ENCODE peak calls at places on chromosome 21, in six cellular contexts. One of them, this sample, is unnamed.
A peak's percentile ranks its signal among the peaks of the same experiment; 100 is the strongest.

GRCh38 chr21:28207776-28208175 is 784.9 kb downstream of the LTN1 start:
- DNase-seq in upper lobe of left lung: no peak
- DNase-seq in effector memory CD4-positive, alpha-beta T cell: no peak
- DNase-seq in CD4-positive, CD25-positive, alpha-beta regulatory T cell: no peak
- DNase-seq in colonic mucosa: no peak
- DNase-seq in hepatocyte: no peak
- DNase-seq in this sample: no peak

GRCh38 chr21:22096314-22096713 is 1098.1 kb downstream of the NCAM2 start:
- DNase-seq in upper lobe of left lung: no peak
- DNase-seq in effector memory CD4-positive, alpha-beta T cell: no peak
- DNase-seq in CD4-positive, CD25-positive, alpha-beta regulatory T cell: no peak
- DNase-seq in colonic mucosa: no peak
- DNase-seq in hepatocyte: no peak
- DNase-seq in this sample: no peak

GRCh38 chr21:28922368-28922767 is 70.3 kb downstream of the LTN1 start:
- DNase-seq in upper lobe of left lung: no peak
- DNase-seq in effector memory CD4-positive, alpha-beta T cell: no peak
- DNase-seq in CD4-positive, CD25-positive, alpha-beta regulatory T cell: no peak
- DNase-seq in colonic mucosa: no peak
- DNase-seq in hepatocyte: no peak
- DNase-seq in this sample: no peak

GRCh38 chr21:17537299-17537698 is 24.5 kb downstream of the CXADR start:
- DNase-seq in upper lobe of left lung: no peak
- DNase-seq in effector memory CD4-positive, alpha-beta T cell: no peak
- DNase-seq in CD4-positive, CD25-positive, alpha-beta regulatory T cell: no peak
- DNase-seq in colonic mucosa: no peak
- DNase-seq in hepatocyte: no peak
- DNase-seq in this sample: no peak

GRCh38 chr21:21029159-21029558 is 30.9 kb downstream of the NCAM2 start:
- DNase-seq in upper lobe of left lung: no peak
- DNase-seq in effector memory CD4-positive, alpha-beta T cell: no peak
- DNase-seq in CD4-positive, CD25-positive, alpha-beta regulatory T cell: no peak
- DNase-seq in colonic mucosa: no peak
- DNase-seq in hepatocyte: no peak
- DNase-seq in this sample: no peak

GRCh38 chr21:38159355-38159754 is 97.4 kb upstream of the KCNJ15 start:
- DNase-seq in upper lobe of left lung: no peak
- DNase-seq in effector memory CD4-positive, alpha-beta T cell: no peak
- DNase-seq in CD4-positive, CD25-positive, alpha-beta regulatory T cell: peak; percentile 6
- DNase-seq in colonic mucosa: peak; percentile 61
- DNase-seq in hepatocyte: peak; percentile 78
- DNase-seq in this sample: no peak

GRCh38 chr21:33401617-33401967 is 1.6 kb upstream of the IFNGR2 start:
- DNase-seq in upper lobe of left lung: no peak
- DNase-seq in effector memory CD4-positive, alpha-beta T cell: no peak
- DNase-seq in CD4-positive, CD25-positive, alpha-beta regulatory T cell: no peak
- DNase-seq in colonic mucosa: no peak
- DNase-seq in hepatocyte: no peak
- DNase-seq in this sample: no peak

GRCh38 chr21:38910390-38911008 is 104.8 kb downstream of the ETS2 start:
- DNase-seq in upper lobe of left lung: no peak
- DNase-seq in effector memory CD4-positive, alpha-beta T cell: no peak
- DNase-seq in CD4-positive, CD25-positive, alpha-beta regulatory T cell: no peak
- DNase-seq in colonic mucosa: peak; percentile 66
- DNase-seq in hepatocyte: no peak
- DNase-seq in this sample: no peak

GRCh38 chr21:29130234-29130993 is at the start of gene MAP3K7CL:
- DNase-seq in upper lobe of left lung: peak; percentile 24
- DNase-seq in effector memory CD4-positive, alpha-beta T cell: no peak
- DNase-seq in CD4-positive, CD25-positive, alpha-beta regulatory T cell: no peak
- DNase-seq in colonic mucosa: no peak
- DNase-seq in hepatocyte: peak; percentile 21
- DNase-seq in this sample: peak; percentile 81

GRCh38 chr21:39803393-39803792 is 58.4 kb downstream of the IGSF5 start:
- DNase-seq in upper lobe of left lung: no peak
- DNase-seq in effector memory CD4-positive, alpha-beta T cell: no peak
- DNase-seq in CD4-positive, CD25-positive, alpha-beta regulatory T cell: no peak
- DNase-seq in colonic mucosa: no peak
- DNase-seq in hepatocyte: no peak
- DNase-seq in this sample: no peak

GRCh38 chr21:14737922-14738321 is 191.8 kb upstream of the SAMSN1 start:
- DNase-seq in upper lobe of left lung: no peak
- DNase-seq in effector memory CD4-positive, alpha-beta T cell: no peak
- DNase-seq in CD4-positive, CD25-positive, alpha-beta regulatory T cell: peak; percentile 76
- DNase-seq in colonic mucosa: peak; percentile 82
- DNase-seq in hepatocyte: peak; percentile 66
- DNase-seq in this sample: no peak

GRCh38 chr21:14901482-14901958 is 163.3 kb downstream of the NRIP1 start:
- DNase-seq in upper lobe of left lung: no peak
- DNase-seq in effector memory CD4-positive, alpha-beta T cell: no peak
- DNase-seq in CD4-positive, CD25-positive, alpha-beta regulatory T cell: no peak
- DNase-seq in colonic mucosa: no peak
- DNase-seq in hepatocyte: no peak
- DNase-seq in this sample: no peak

GRCh38 chr21:39022035-39022900 is 161.0 kb downstream of the PSMG1 start:
- DNase-seq in upper lobe of left lung: peak; percentile 32
- DNase-seq in effector memory CD4-positive, alpha-beta T cell: no peak
- DNase-seq in CD4-positive, CD25-positive, alpha-beta regulatory T cell: no peak
- DNase-seq in colonic mucosa: no peak
- DNase-seq in hepatocyte: no peak
- DNase-seq in this sample: no peak

GRCh38 chr21:15063081-15063820 is 1.5 kb downstream of the NRIP1 start:
- DNase-seq in upper lobe of left lung: no peak
- DNase-seq in effector memory CD4-positive, alpha-beta T cell: no peak
- DNase-seq in CD4-positive, CD25-positive, alpha-beta regulatory T cell: peak; percentile 16
- DNase-seq in colonic mucosa: peak; percentile 37
- DNase-seq in hepatocyte: peak; percentile 24
- DNase-seq in this sample: no peak

GRCh38 chr21:22352088-22352487 is 1353.9 kb downstream of the NCAM2 start:
- DNase-seq in upper lobe of left lung: no peak
- DNase-seq in effector memory CD4-positive, alpha-beta T cell: no peak
- DNase-seq in CD4-positive, CD25-positive, alpha-beta regulatory T cell: no peak
- DNase-seq in colonic mucosa: no peak
- DNase-seq in hepatocyte: no peak
- DNase-seq in this sample: no peak

GRCh38 chr21:32956257-32956656 is 69.5 kb upstream of the OLIG2 start:
- DNase-seq in upper lobe of left lung: peak; percentile 21
- DNase-seq in effector memory CD4-positive, alpha-beta T cell: no peak
- DNase-seq in CD4-positive, CD25-positive, alpha-beta regulatory T cell: no peak
- DNase-seq in colonic mucosa: no peak
- DNase-seq in hepatocyte: no peak
- DNase-seq in this sample: no peak

GRCh38 chr21:35410656-35411055 is 361.6 kb upstream of the RUNX1 start:
- DNase-seq in upper lobe of left lung: no peak
- DNase-seq in effector memory CD4-positive, alpha-beta T cell: no peak
- DNase-seq in CD4-positive, CD25-positive, alpha-beta regulatory T cell: no peak
- DNase-seq in colonic mucosa: no peak
- DNase-seq in hepatocyte: no peak
- DNase-seq in this sample: no peak

GRCh38 chr21:34367320-34367935 is 3.6 kb downstream of the KCNE2 start:
- DNase-seq in upper lobe of left lung: no peak
- DNase-seq in effector memory CD4-positive, alpha-beta T cell: no peak
- DNase-seq in CD4-positive, CD25-positive, alpha-beta regulatory T cell: peak; percentile 25
- DNase-seq in colonic mucosa: peak; percentile 50
- DNase-seq in hepatocyte: peak; percentile 90
- DNase-seq in this sample: no peak

GRCh38 chr21:33362044-33362555 is 37.3 kb downstream of the IFNAR1 start:
- DNase-seq in upper lobe of left lung: no peak
- DNase-seq in effector memory CD4-positive, alpha-beta T cell: peak; percentile 67
- DNase-seq in CD4-positive, CD25-positive, alpha-beta regulatory T cell: peak; percentile 88
- DNase-seq in colonic mucosa: peak; percentile 64
- DNase-seq in hepatocyte: peak; percentile 28
- DNase-seq in this sample: no peak

GRCh38 chr21:40416572-40416971 is 430.4 kb downstream of the DSCAM start:
- DNase-seq in upper lobe of left lung: no peak
- DNase-seq in effector memory CD4-positive, alpha-beta T cell: no peak
- DNase-seq in CD4-positive, CD25-positive, alpha-beta regulatory T cell: no peak
- DNase-seq in colonic mucosa: no peak
- DNase-seq in hepatocyte: no peak
- DNase-seq in this sample: no peak

GRCh38 chr21:27825035-27825434 is 858.1 kb upstream of the ADAMTS5 start:
- DNase-seq in upper lobe of left lung: no peak
- DNase-seq in effector memory CD4-positive, alpha-beta T cell: no peak
- DNase-seq in CD4-positive, CD25-positive, alpha-beta regulatory T cell: no peak
- DNase-seq in colonic mucosa: no peak
- DNase-seq in hepatocyte: no peak
- DNase-seq in this sample: no peak

GRCh38 chr21:14554948-14555347 is 8.8 kb upstream of the SAMSN1 start:
- DNase-seq in upper lobe of left lung: no peak
- DNase-seq in effector memory CD4-positive, alpha-beta T cell: no peak
- DNase-seq in CD4-positive, CD25-positive, alpha-beta regulatory T cell: no peak
- DNase-seq in colonic mucosa: no peak
- DNase-seq in hepatocyte: no peak
- DNase-seq in this sample: no peak

GRCh38 chr21:34632498-34632897 is 17.6 kb upstream of the RCAN1 start:
- DNase-seq in upper lobe of left lung: no peak
- DNase-seq in effector memory CD4-positive, alpha-beta T cell: no peak
- DNase-seq in CD4-positive, CD25-positive, alpha-beta regulatory T cell: no peak
- DNase-seq in colonic mucosa: no peak
- DNase-seq in hepatocyte: no peak
- DNase-seq in this sample: no peak

GRCh38 chr21:22063140-22063539 is 1064.9 kb downstream of the NCAM2 start:
- DNase-seq in upper lobe of left lung: no peak
- DNase-seq in effector memory CD4-positive, alpha-beta T cell: no peak
- DNase-seq in CD4-positive, CD25-positive, alpha-beta regulatory T cell: no peak
- DNase-seq in colonic mucosa: no peak
- DNase-seq in hepatocyte: no peak
- DNase-seq in this sample: no peak

GRCh38 chr21:28336299-28336698 is 656.4 kb downstream of the LTN1 start:
- DNase-seq in upper lobe of left lung: no peak
- DNase-seq in effector memory CD4-positive, alpha-beta T cell: no peak
- DNase-seq in CD4-positive, CD25-positive, alpha-beta regulatory T cell: no peak
- DNase-seq in colonic mucosa: no peak
- DNase-seq in hepatocyte: peak; percentile 78
- DNase-seq in this sample: no peak

GRCh38 chr21:38950388-38951094 is 144.8 kb downstream of the ETS2 start:
- DNase-seq in upper lobe of left lung: no peak
- DNase-seq in effector memory CD4-positive, alpha-beta T cell: no peak
- DNase-seq in CD4-positive, CD25-positive, alpha-beta regulatory T cell: no peak
- DNase-seq in colonic mucosa: peak; percentile 87
- DNase-seq in hepatocyte: peak; percentile 77
- DNase-seq in this sample: no peak

GRCh38 chr21:34841154-34841553 is 172.4 kb downstream of the CLIC6 start:
- DNase-seq in upper lobe of left lung: no peak
- DNase-seq in effector memory CD4-positive, alpha-beta T cell: no peak
- DNase-seq in CD4-positive, CD25-positive, alpha-beta regulatory T cell: no peak
- DNase-seq in colonic mucosa: no peak
- DNase-seq in hepatocyte: no peak
- DNase-seq in this sample: no peak

GRCh38 chr21:37645848-37646247 is 270.4 kb downstream of the KCNJ6 start:
- DNase-seq in upper lobe of left lung: no peak
- DNase-seq in effector memory CD4-positive, alpha-beta T cell: no peak
- DNase-seq in CD4-positive, CD25-positive, alpha-beta regulatory T cell: no peak
- DNase-seq in colonic mucosa: no peak
- DNase-seq in hepatocyte: no peak
- DNase-seq in this sample: no peak

GRCh38 chr21:24456358-24456757 is 1150.9 kb downstream of the MRPL39 start:
- DNase-seq in upper lobe of left lung: no peak
- DNase-seq in effector memory CD4-positive, alpha-beta T cell: no peak
- DNase-seq in CD4-positive, CD25-positive, alpha-beta regulatory T cell: no peak
- DNase-seq in colonic mucosa: no peak
- DNase-seq in hepatocyte: no peak
- DNase-seq in this sample: no peak

GRCh38 chr21:38126677-38127271 is 130.0 kb upstream of the KCNJ15 start:
- DNase-seq in upper lobe of left lung: no peak
- DNase-seq in effector memory CD4-positive, alpha-beta T cell: no peak
- DNase-seq in CD4-positive, CD25-positive, alpha-beta regulatory T cell: peak; percentile 12
- DNase-seq in colonic mucosa: peak; percentile 47
- DNase-seq in hepatocyte: peak; percentile 87
- DNase-seq in this sample: no peak

GRCh38 chr21:31872452-31873274 is at the start of gene HUNK:
- DNase-seq in upper lobe of left lung: peak; percentile 88
- DNase-seq in effector memory CD4-positive, alpha-beta T cell: no peak
- DNase-seq in CD4-positive, CD25-positive, alpha-beta regulatory T cell: no peak
- DNase-seq in colonic mucosa: peak; percentile 68
- DNase-seq in hepatocyte: peak; percentile 76
- DNase-seq in this sample: no peak

GRCh38 chr21:28684351-28684750 is 308.3 kb downstream of the LTN1 start:
- DNase-seq in upper lobe of left lung: no peak
- DNase-seq in effector memory CD4-positive, alpha-beta T cell: no peak
- DNase-seq in CD4-positive, CD25-positive, alpha-beta regulatory T cell: no peak
- DNase-seq in colonic mucosa: no peak
- DNase-seq in hepatocyte: no peak
- DNase-seq in this sample: no peak

GRCh38 chr21:17343055-17343454 is 169.8 kb upstream of the CXADR start:
- DNase-seq in upper lobe of left lung: no peak
- DNase-seq in effector memory CD4-positive, alpha-beta T cell: no peak
- DNase-seq in CD4-positive, CD25-positive, alpha-beta regulatory T cell: no peak
- DNase-seq in colonic mucosa: no peak
- DNase-seq in hepatocyte: peak; percentile 14
- DNase-seq in this sample: no peak

GRCh38 chr21:41650526-41651145 is 116.2 kb downstream of the RIPK4 start:
- DNase-seq in upper lobe of left lung: no peak
- DNase-seq in effector memory CD4-positive, alpha-beta T cell: no peak
- DNase-seq in CD4-positive, CD25-positive, alpha-beta regulatory T cell: no peak
- DNase-seq in colonic mucosa: no peak
- DNase-seq in hepatocyte: no peak
- DNase-seq in this sample: no peak
- H3K4me1 ChIP-seq in upper lobe of left lung: peaks cover 9% of the 10 kb centered on the region
- H3K4me1 ChIP-seq in effector memory CD4-positive, alpha-beta T cell: no peaks in the 10 kb centered on the region
- H3K4me1 ChIP-seq in CD4-positive, CD25-positive, alpha-beta regulatory T cell: no peaks in the 10 kb centered on the region
- H3K4me1 ChIP-seq in colonic mucosa: no peaks in the 10 kb centered on the region
- H3K4me1 ChIP-seq in hepatocyte: peaks cover 8% of the 10 kb centered on the region
- H3K4me1 ChIP-seq in this sample: no peaks in the 10 kb centered on the region

GRCh38 chr21:43802713-43803313 is 13.4 kb downstream of the RRP1 start:
- DNase-seq in upper lobe of left lung: peak; percentile 52
- DNase-seq in effector memory CD4-positive, alpha-beta T cell: no peak
- DNase-seq in CD4-positive, CD25-positive, alpha-beta regulatory T cell: no peak
- DNase-seq in colonic mucosa: no peak
- DNase-seq in hepatocyte: no peak
- DNase-seq in this sample: no peak
- H3K36me3 ChIP-seq in upper lobe of left lung: peaks cover 62% of the 10 kb centered on the region
- H3K36me3 ChIP-seq in effector memory CD4-positive, alpha-beta T cell: peaks cover 64% of the 10 kb centered on the region
- H3K36me3 ChIP-seq in CD4-positive, CD25-positive, alpha-beta regulatory T cell: peaks cover 42% of the 10 kb centered on the region
- H3K36me3 ChIP-seq in colonic mucosa: peaks cover 5% of the 10 kb centered on the region
- H3K36me3 ChIP-seq in hepatocyte: no peaks in the 10 kb centered on the region
- H3K36me3 ChIP-seq in this sample: peaks cover 57% of the 10 kb centered on the region

DNA sequence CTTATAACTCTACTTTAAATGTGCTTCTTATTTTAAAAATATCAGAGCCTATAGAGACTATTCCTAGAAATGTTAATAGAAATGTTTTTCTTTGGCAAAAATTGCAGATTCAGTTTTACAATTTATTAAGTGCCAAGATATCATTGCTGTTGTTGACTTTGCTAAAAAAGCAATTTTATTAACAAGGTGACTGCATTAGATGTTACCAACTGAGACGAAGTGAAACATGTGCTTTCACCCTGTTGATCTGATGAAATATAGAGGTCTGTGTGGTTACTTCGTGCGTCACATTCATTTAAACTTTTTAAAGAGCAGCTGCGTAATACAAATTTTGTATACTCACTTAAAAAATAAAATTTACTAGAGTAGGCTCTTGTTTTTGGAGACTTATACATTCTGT is 465.7 kb downstream of the USP25 start:
- DNase-seq in upper lobe of left lung: no peak
- DNase-seq in effector memory CD4-positive, alpha-beta T cell: no peak
- DNase-seq in CD4-positive, CD25-positive, alpha-beta regulatory T cell: no peak
- DNase-seq in colonic mucosa: no peak
- DNase-seq in hepatocyte: no peak
- DNase-seq in this sample: no peak
- H3K4me3 ChIP-seq in upper lobe of left lung: peak overlapping the region; percentile 37
- H3K4me3 ChIP-seq in effector memory CD4-positive, alpha-beta T cell: no peak overlapping the region
- H3K4me3 ChIP-seq in CD4-positive, CD25-positive, alpha-beta regulatory T cell: no peak overlapping the region
- H3K4me3 ChIP-seq in colonic mucosa: no peak overlapping the region
- H3K4me3 ChIP-seq in hepatocyte: peak overlapping the region; percentile 30
- H3K4me3 ChIP-seq in this sample: peak overlapping the region; percentile 60

GRCh38 chr21:46100426-46100825 is 2.5 kb downstream of the COL6A2 start:
- DNase-seq in upper lobe of left lung: no peak
- DNase-seq in effector memory CD4-positive, alpha-beta T cell: no peak
- DNase-seq in CD4-positive, CD25-positive, alpha-beta regulatory T cell: no peak
- DNase-seq in colonic mucosa: peak; percentile 14
- DNase-seq in hepatocyte: peak; percentile 5
- DNase-seq in this sample: peak; percentile 0
- H3K4me1 ChIP-seq in upper lobe of left lung: peaks cover 15% of the 10 kb centered on the region
- H3K4me1 ChIP-seq in effector memory CD4-positive, alpha-beta T cell: peaks cover 7% of the 10 kb centered on the region
- H3K4me1 ChIP-seq in CD4-positive, CD25-positive, alpha-beta regulatory T cell: peaks cover 8% of the 10 kb centered on the region
- H3K4me1 ChIP-seq in colonic mucosa: no peaks in the 10 kb centered on the region
- H3K4me1 ChIP-seq in hepatocyte: peaks cover 6% of the 10 kb centered on the region
- H3K4me1 ChIP-seq in this sample: no peaks in the 10 kb centered on the region